ENCODE peak calls at places on chromosomes 12 and 14, in four cellular contexts. J is fibroblast of lung, Z is osteoblast, A is cardiac muscle cell. L is an unnamed sample.

GRCh38 chr14:78162202-78162601 is 8.0 kb upstream of the NRXN3 start:
- DNase-seq in J (no peak), A (peak), Z (no peak), L (no peak)

GRCh38 chr12:123469978-123470377 is 12.0 kb downstream of the SNRNP35 start:
- DNase-seq in J (no peak), A (no peak), Z (no peak), L (no peak)

GRCh38 chr12:109553471-109553870 is 19.8 kb downstream of the MMAB start:
- DNase-seq in J (no peak), Z (no peak), A (no peak), L (no peak)

GRCh38 chr14:70515796-70516195 is 19.0 kb downstream of the ADAM20 start:
- DNase-seq in A (no peak), J (no peak), Z (no peak), L (peak)

GRCh38 chr12:3771853-3772252 is 18.9 kb upstream of the CRACR2A start:
- DNase-seq in A (no peak), Z (no peak), J (no peak), L (peak)

GRCh38 chr12:68497702-68498101 is 113.0 kb upstream of the RAP1B start:
- DNase-seq in A (peak), J (peak), Z (peak), L (peak)

GRCh38 chr14:55306938-55307589 is 35.8 kb downstream of the FBXO34 start:
- DNase-seq in Z (no peak), J (no peak), A (no peak), L (no peak)

GRCh38 chr12:55955800-55956508 is 9.9 kb downstream of the PMEL start:
- DNase-seq in Z (no peak), J (peak), A (peak), L (peak)

GRCh38 chr14:98964171-98964570 is 307.8 kb downstream of the BCL11B start:
- DNase-seq in J (no peak), Z (no peak), A (no peak), L (no peak)

GRCh38 chr14:63203015-63203414 is 1.2 kb upstream of the RHOJ start:
- DNase-seq in A (no peak), J (no peak), Z (no peak), L (no peak)
- H3K4me3 ChIP-seq in A (no peak), J (no peak), Z (no peak), L (no peak)

DNA sequence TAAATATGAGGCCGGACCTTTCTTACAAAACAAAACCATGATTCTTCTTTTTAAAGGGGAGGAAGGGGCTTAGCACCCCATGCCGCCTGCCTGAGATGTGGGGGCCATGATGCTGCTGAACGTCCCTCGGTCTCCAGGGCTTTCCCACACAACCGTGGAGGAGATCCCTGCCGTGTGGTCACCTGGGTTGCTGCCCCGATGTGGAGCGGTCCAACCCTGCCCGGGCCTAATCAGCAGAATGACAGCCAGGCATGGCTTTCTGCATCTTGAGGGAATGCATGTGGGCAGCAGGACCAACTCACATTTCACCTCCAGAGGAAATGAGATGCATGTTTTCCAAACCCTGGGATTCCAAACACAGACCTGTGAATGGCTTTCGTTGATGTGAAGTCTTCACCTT is 48.9 kb upstream of the C14orf180 start:
- DNase-seq in A (no peak), Z (no peak), J (no peak), L (no peak)
- TF ChIP-seq CTCF in A (no peak), Z (no peak), J (no peak), L (no peak)

GRCh38 chr12:58395056-58395455 is 453.7 kb downstream of the ATP23 start:
- DNase-seq in J (no peak), Z (no peak), A (no peak), L (no peak)

GRCh38 chr12:58393152-58393551 is 451.8 kb downstream of the ATP23 start:
- DNase-seq in A (no peak), Z (peak), J (no peak), L (peak)

DNA sequence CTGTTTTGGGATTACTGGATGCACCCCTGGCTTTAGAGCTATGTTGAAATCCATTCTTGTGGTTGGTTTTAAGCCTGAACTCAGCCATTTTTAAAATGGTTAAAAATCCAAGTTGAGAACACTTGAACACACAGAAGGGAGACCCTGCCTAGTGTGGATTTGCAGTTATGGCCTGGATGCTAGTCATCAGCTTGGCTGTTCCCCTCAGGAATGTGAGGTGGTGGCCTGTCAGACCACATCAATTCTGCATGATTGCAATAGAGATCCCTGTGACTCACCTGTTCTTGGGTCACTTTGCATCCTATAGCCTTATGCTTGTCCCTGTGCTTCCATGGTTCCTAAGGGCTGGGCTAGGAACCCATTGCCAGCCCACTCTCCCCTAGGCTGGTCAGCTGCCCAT is 454.1 kb downstream of the ATP23 start:
- DNase-seq in A (no peak), J (no peak), Z (no peak), L (peak)
- H3K4me3 ChIP-seq in A (no peak), J (no peak), Z (no peak), L (no peak)

DNA sequence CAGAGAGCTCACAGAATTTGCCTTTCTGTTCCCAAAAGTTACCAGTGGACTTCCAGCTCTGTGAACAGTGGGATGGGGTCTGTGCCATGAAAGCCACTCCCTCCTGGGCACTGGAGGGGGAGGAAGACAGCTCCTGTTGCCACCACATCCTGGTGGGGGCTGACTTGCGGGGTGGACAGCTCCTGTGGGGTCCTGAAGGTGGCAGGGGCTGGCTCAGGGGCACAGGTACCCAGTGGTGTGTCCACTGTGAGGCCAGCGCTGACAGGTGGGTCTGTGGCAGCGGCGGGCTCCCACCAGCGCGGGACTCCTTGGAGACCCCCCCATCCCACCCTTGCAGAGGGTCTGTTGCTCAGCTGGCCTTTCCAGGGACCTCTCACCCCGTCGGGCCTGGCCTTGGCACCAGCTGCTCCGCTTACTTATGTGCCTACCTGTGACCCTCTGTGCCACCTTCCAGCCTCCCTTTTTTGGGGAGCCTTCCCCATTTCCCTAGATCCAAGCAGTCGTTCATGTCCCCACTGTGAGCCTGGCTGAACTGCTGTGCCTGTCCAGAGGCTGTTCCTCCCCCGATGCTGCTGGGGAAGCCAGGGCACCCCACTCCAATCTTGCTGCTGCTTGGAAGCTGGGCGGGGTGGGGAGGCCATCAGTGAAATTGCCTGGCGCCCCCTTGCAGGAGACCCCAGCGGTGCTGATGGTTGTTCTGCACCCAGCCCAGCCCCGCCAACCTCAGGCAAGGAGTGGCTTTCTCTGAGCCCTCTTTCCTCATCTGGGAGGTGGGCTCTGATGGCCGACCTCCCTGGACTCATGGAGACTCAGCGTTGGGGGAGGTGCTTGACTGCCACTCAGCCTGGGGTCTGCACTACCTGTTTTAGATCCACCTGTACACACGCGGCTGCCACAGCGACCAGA is 2.2 kb downstream of the TEDC1 start:
- DNase-seq in J (no peak), A (no peak), Z (peak), L (no peak)
- TF ChIP-seq CTCF in J (no peak), A (no peak), Z (no peak), L (no peak)

GRCh38 chr12:1528791-1529190 is 65.6 kb downstream of the FBXL14 start:
- DNase-seq in Z (no peak), A (no peak), J (no peak), L (no peak)
- H3K4me3 ChIP-seq in Z (no peak), A (peak), J (no peak), L (no peak)

L was measured in epithelial cell of esophagus.